ENCODE peak calls at places on chromosomes 13 and 19, in four cellular contexts. V is activated CD8-positive, alpha-beta T cell treated with anti-CD3 and anti-CD28 coated beads, Interleukin-2, amount 10 ng/mL, durations not matched to agents 7 days and 5 days; A is nephron progenitor cell; S is tibial nerve. N is an unnamed sample.

GRCh38 chr13:36096411-36097184 is 34.6 kb downstream of the DCLK1 start:
- DNase-seq in S (no peak), A (no peak), V (no peak), N (no peak)

GRCh38 chr13:60538566-60538965 is 141.5 kb downstream of the TDRD3 start:
- DNase-seq in S (no peak), A (no peak), V (no peak), N (no peak)

GRCh38 chr19:55223291-55224037 is 5.1 kb downstream of the TMEM86B start:
- DNase-seq in A (no peak), S (no peak), V (no peak), N (no peak)

GRCh38 chr13:51768976-51769375 is 35.0 kb downstream of the DHRS12 start:
- DNase-seq in A (no peak), S (no peak), V (no peak), N (no peak)

GRCh38 chr13:111005808-111006494 is 91.1 kb upstream of the ANKRD10 start:
- DNase-seq in S (peak), A (peak), V (no peak), N (peak)

GRCh38 chr13:112097770-112098169 is 30.8 kb downstream of the SOX1 start:
- DNase-seq in V (no peak), S (no peak), A (no peak), N (no peak)

GRCh38 chr13:29522044-29522685 is 73.3 kb downstream of the SLC7A1 start:
- DNase-seq in A (no peak), V (no peak), S (peak), N (no peak)

GRCh38 chr19:20367811-20368294 is 197.7 kb downstream of the ZNF737 start:
- DNase-seq in V (no peak), A (peak), S (no peak), N (no peak)

GRCh38 chr19:7622933-7623685 is 6.2 kb downstream of the XAB2 start:
- DNase-seq in A (no peak), S (no peak), V (no peak), N (no peak)

GRCh38 chr13:95603887-95604533 is 40.5 kb downstream of the DZIP1 start:
- DNase-seq in S (no peak), A (no peak), V (no peak), N (peak)

GRCh38 chr19:6378036-6378435 is 2.3 kb upstream of the PSPN start:
- DNase-seq in S (no peak), A (peak), V (no peak), N (no peak)

GRCh38 chr19:7294571-7295212 is 478 bp upstream of the INSR start:
- DNase-seq in V (peak), S (peak), A (peak), N (peak)

GRCh38 chr13:80276371-80277289 is 64.3 kb downstream of the SPRY2 start:
- DNase-seq in V (no peak), S (peak), A (peak), N (peak)

GRCh38 chr19:51799311-51799997 is 4.5 kb downstream of the FPR3 start:
- DNase-seq in A (no peak), S (peak), V (no peak), N (peak)

N was measured in globus pallidus.